ENCODE peak calls at places on chromosome 22, in ten cellular contexts. P is IMR-90, K is brain microvascular endothelial cell, N is tibial nerve, R is body of pancreas, D is foreskin fibroblast, L is cardiac fibroblast, Y is fibroblast of pulmonary artery, Z is ovary, V is uterus. X is an unnamed sample.

GRCh38 chr22:32175751-32176644 is 16.9 kb upstream of the C22orf42 start:
- DNase-seq in P (no peak), K (no peak), N (no peak), R (no peak), D (no peak), L (no peak), Y (no peak), Z (no peak), V (no peak), X (no peak)

GRCh38 chr22:17738386-17739128 is 35.7 kb downstream of the BID start:
- DNase-seq in P (no peak), K (no peak), N (no peak), R (no peak), D (no peak), L (no peak), Y (no peak), Z (no peak), V (no peak), X (no peak)

GRCh38 chr22:37425800-37426531 is 1.3 kb downstream of the ELFN2 start:
- DNase-seq in P (peak), K (no peak), N (no peak), R (no peak), D (peak), L (peak), Y (no peak), Z (no peak), V (no peak), X (no peak)

GRCh38 chr22:27971926-27972325 is 52.9 kb upstream of the PITPNB start:
- DNase-seq in P (peak), K (peak), N (no peak), R (no peak), D (no peak), L (no peak), Y (no peak), Z (no peak), V (no peak), X (no peak)

GRCh38 chr22:20267441-20268288 is 453 bp downstream of the RTN4R start:
- DNase-seq in P (no peak), K (no peak), N (no peak), R (peak), D (no peak), L (no peak), Y (no peak), Z (no peak), V (no peak), X (no peak)

GRCh38 chr22:38062782-38063181 is 5.6 kb downstream of the PICK1 start:
- DNase-seq in P (no peak), K (no peak), N (peak), R (peak), D (peak), L (no peak), Y (no peak), Z (no peak), V (no peak), X (no peak)

GRCh38 chr22:27270818-27271510 is 530.6 kb downstream of the MN1 start:
- DNase-seq in P (no peak), K (no peak), N (no peak), R (no peak), D (no peak), L (peak), Y (peak), Z (peak), V (no peak), X (no peak)

GRCh38 chr22:38318792-38319773 is 1.9 kb upstream of the CSNK1E start:
- DNase-seq in P (no peak), K (no peak), N (no peak), R (no peak), D (no peak), L (no peak), Y (no peak), Z (no peak), V (no peak), X (no peak)

GRCh38 chr22:35437038-35437437 is 37.1 kb downstream of the MCM5 start:
- DNase-seq in P (no peak), K (no peak), N (no peak), R (no peak), D (no peak), L (no peak), Y (no peak), Z (no peak), V (no peak), X (no peak)

GRCh38 chr22:26398741-26399153 is 30.3 kb upstream of the ASPHD2 start:
- DNase-seq in P (peak), K (peak), N (peak), R (peak), D (peak), L (peak), Y (peak), Z (peak), V (peak), X (peak)

GRCh38 chr22:30675436-30675835 is 7.8 kb upstream of the DUSP18 start:
- DNase-seq in P (no peak), K (no peak), N (no peak), R (no peak), D (no peak), L (no peak), Y (no peak), Z (no peak), V (no peak), X (no peak)

GRCh38 chr22:37641251-37641949 is 1.9 kb downstream of the SH3BP1 start:
- DNase-seq in P (no peak), K (no peak), N (no peak), R (no peak), D (no peak), L (no peak), Y (no peak), Z (no peak), V (no peak), X (no peak)

DNA sequence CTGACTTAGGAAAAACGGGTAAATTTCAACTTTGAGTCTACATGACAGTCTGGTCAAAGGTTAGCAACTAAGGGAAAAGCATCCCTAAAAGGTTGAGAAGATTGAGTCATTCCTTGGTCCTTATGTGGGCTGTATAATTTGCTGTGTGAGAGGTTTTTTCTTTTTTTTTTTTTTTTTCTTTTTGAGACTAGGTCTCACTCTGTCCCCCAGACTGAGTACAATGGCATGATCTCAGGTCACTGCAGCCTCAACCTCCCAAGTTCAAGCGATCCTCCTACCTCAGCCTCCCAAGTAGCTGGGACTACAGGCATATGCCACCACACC is 101.4 kb downstream of the MRTFA start:
- DNase-seq in P (no peak), K (no peak), N (no peak), R (no peak), D (no peak), L (no peak), Y (no peak), Z (no peak), V (no peak), X (no peak)
- TF ChIP-seq CTCF in P (no peak), K (no peak), N (no peak), R (no peak), D (no peak), L (no peak), Y (no peak), Z (no peak), V (no peak), X (no peak)

GRCh38 chr22:43038325-43038724 is 23.4 kb upstream of the PACSIN2 start:
- DNase-seq in P (no peak), K (no peak), N (no peak), R (no peak), D (no peak), L (no peak), Y (no peak), Z (no peak), V (no peak), X (no peak)
- H3K4me3 ChIP-seq in P (no peak), K (no peak), N (no peak), R (no peak), D (no peak), L (no peak), Y (no peak), Z (no peak), V (no peak), X (no peak)

GRCh38 chr22:25111579-25112517 is 87.8 kb upstream of the CRYBB3 start:
- DNase-seq in P (no peak), K (no peak), N (peak), R (peak), D (peak), L (peak), Y (no peak), Z (no peak), V (no peak), X (no peak)

GRCh38 chr22:25109878-25110595 is 89.6 kb upstream of the CRYBB3 start:
- DNase-seq in P (no peak), K (no peak), N (no peak), R (peak), D (no peak), L (no peak), Y (no peak), Z (no peak), V (no peak), X (no peak)

GRCh38 chr22:25110596-25110845 is 89.1 kb upstream of the CRYBB3 start:
- DNase-seq in P (no peak), K (no peak), N (no peak), R (no peak), D (no peak), L (no peak), Y (no peak), Z (no peak), V (no peak), X (no peak)

GRCh38 chr22:25112538-25113253 is 87.0 kb upstream of the CRYBB3 start:
- DNase-seq in P (no peak), K (no peak), N (no peak), R (peak), D (no peak), L (no peak), Y (no peak), Z (no peak), V (no peak), X (no peak)

DNA sequence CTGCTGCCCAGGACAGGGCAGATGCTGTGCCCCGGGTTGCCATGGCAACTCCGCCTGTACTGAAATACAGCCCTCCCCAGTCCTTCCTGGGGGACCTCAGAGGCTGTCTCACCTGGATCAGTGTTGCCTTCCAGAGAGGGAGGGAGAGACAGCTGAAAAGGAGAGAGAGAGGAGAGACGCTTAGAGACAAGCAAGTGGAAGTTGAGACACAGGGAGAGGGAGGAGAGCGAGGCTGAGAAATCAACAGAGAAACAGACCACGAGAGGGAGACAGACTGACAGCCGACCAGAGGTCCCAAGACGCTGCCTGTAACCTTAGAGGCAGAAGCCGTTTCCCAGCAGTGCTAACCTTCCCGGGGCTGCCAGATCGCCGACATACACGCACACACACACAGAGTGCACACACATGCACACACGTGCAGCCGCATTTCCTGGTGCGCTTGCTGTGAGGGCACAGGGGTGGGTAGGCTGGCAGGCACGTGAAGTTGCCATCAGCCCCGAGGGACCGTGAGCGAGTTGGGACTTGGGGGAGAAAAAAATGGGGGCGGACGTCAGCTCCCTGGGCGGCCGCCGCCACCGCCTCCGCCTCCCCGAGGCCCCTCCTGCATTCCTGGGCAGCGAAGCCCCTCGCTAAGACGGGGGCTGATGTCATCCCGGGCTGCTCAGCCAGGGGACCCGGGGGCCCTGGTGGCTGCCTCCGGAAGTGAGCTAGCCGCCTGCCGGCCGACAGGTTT is 88.6 kb upstream of the CRYBB3 start:
- DNase-seq in P (peak), K (peak), N (peak), R (peak), D (peak), L (peak), Y (peak), Z (peak), V (peak), X (peak)
- TF ChIP-seq CTCF in P (peak), K (peak), N (peak), R (peak), D (peak), L (peak), Y (peak), Z (peak), V (peak), X (peak)

DNA sequence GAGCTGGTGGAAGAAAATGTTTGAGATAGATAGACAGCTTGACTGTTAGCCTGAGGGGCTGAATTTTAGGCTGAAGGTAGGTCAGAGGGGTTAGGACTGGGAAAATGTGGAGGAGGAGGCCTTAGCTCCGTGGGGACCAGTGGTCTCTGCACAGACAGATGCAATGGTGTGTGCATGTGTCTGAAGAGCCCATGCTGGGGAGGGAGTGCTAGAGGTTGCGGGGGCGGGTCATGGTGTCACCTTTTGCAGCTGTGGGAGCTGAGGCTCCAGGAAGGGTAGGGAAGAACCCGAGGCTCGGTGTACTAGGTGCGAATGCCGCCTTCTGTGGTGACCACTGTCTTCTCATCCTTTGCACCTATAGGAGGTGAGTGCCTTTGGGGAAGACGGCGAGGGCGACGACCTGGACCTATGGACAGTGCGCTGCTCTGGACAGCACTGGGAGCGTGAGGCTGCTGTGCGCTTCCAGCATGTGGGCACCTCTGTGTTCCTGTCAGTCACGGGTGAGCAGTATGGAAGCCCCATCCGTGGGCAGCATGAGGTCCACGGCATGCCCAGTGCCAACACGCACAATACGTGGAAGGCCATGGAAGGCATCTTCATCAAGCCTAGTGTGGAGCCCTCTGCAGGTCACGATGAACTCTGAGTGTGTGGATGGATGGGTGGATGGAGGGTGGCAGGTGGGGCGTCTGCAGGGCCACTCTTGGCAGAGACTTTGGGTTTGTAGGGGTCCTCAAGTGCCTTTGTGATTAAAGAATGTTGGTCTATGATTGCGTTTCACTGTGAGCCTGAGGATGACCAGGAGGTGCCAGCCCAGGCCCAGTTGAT is 1.6 kb downstream of the SDF2L1 start:
- DNase-seq in P (no peak), K (no peak), N (no peak), R (no peak), D (no peak), L (no peak), Y (no peak), Z (no peak), V (no peak), X (no peak)
- H3K4me3 ChIP-seq in P (no peak), K (peak), N (no peak), R (no peak), D (peak), L (peak), Y (peak), Z (no peak), V (no peak), X (no peak)

DNA sequence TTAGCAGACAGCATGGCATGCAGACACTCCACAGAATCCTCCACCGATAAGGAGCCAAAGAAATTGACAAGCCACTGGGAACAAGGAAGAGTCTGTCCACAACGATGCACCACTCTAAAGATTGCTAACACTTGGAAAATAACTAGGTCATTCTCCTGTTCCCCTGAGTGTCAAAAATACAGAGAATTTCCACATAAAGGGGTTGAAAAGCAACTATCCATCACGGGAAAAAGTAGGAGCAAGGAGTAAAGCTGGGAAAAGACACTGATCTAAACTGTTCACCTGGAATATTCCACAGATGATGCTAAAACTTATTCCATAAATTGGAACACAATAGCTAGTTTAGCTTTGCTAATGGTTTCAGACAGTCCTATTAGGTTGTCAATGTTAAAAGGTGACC is 47.0 kb upstream of the SLC25A1 start:
- DNase-seq in P (no peak), K (no peak), N (no peak), R (no peak), D (no peak), L (no peak), Y (no peak), Z (no peak), V (no peak), X (no peak)
- TF ChIP-seq CTCF in P (no peak), K (no peak), N (no peak), R (no peak), D (no peak), L (no peak), Y (no peak), Z (no peak), V (no peak), X (no peak)

GRCh38 chr22:46001046-46001425 is 24.1 kb upstream of the WNT7B start:
- DNase-seq in P (no peak), K (no peak), N (no peak), R (no peak), D (no peak), L (no peak), Y (no peak), Z (no peak), V (no peak), X (no peak)
- H3K4me3 ChIP-seq in P (no peak), K (no peak), N (no peak), R (no peak), D (no peak), L (no peak), Y (no peak), Z (no peak), V (no peak), X (no peak)

GRCh38 chr22:40525250-40525884 is 111.2 kb downstream of the MRTFA start:
- DNase-seq in P (peak), K (peak), N (peak), R (peak), D (peak), L (peak), Y (peak), Z (peak), V (no peak), X (no peak)
- TF ChIP-seq CTCF in P (peak), K (peak), N (peak), R (peak), D (peak), L (peak), Y (peak), Z (peak), V (peak), X (peak)

DNA sequence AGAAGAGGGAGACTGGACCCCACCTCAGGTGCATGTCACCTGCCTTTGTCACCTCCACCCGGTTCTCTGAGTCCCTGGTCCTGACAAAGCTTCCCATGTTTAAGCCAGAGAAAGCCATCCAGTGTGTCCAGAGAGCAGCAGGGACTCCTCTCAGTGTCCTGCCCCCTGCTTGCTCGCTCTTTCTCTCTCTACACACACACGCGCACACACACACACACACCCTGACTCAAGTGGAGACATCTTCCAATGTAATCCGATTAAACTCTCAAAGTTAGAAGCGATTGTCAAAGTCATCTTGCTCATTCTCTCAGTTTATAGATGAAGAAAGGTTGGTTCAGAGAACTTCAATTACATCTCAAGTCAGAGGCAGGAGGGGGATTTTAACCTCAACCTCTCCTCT is 19.7 kb upstream of the PHF21B start:
- DNase-seq in P (no peak), K (no peak), N (no peak), R (no peak), D (no peak), L (no peak), Y (no peak), Z (no peak), V (no peak), X (no peak)
- H3K4me3 ChIP-seq in P (no peak), K (no peak), N (no peak), R (no peak), D (no peak), L (no peak), Y (no peak), Z (no peak), V (no peak), X (no peak)

GRCh38 chr22:29156507-29156906 is 49.2 kb upstream of the EMID1 start:
- DNase-seq in P (peak), K (no peak), N (no peak), R (no peak), D (peak), L (peak), Y (peak), Z (no peak), V (no peak), X (no peak)
- TF ChIP-seq CTCF in P (peak), K (peak), N (no peak), R (no peak), D (peak), L (peak), Y (peak), Z (no peak), V (no peak), X (peak)

X was measured in BJ.